ENCODE peak calls at places on chromosomes 2 and 18, in ten cellular contexts. V is AG10803, Q is GM23338, B is GM12892, W is ovary, T is heart left ventricle, H is HEK293T, I is D721Med, N is Panc1, A is fibroblast of lung. J is an unnamed sample.

GRCh38 chr18:26568926-26569700 is 20.8 kb upstream of the KCTD1 start:
- DNase-seq in V (no peak), Q (no peak), B (no peak), W (no peak), T (no peak), H (no peak), I (no peak), N (no peak), A (no peak), J (no peak)

GRCh38 chr18:47809420-47809819 is 121.0 kb downstream of the SMAD2 start:
- DNase-seq in V (no peak), Q (no peak), B (no peak), W (no peak), T (no peak), H (no peak), I (no peak), N (no peak), A (no peak), J (no peak)

GRCh38 chr2:159713691-159714585 is 1.6 kb downstream of the MARCHF7 start:
- DNase-seq in V (peak; percentile 47), Q (no peak), B (no peak), W (no peak), T (no peak), H (no peak), I (no peak), N (no peak), A (peak; percentile 87), J (no peak)

GRCh38 chr2:226717719-226718118 is 81.9 kb downstream of the IRS1 start:
- DNase-seq in V (no peak), Q (no peak), B (no peak), W (no peak), T (no peak), H (no peak), I (no peak), N (no peak), A (no peak), J (no peak)

GRCh38 chr2:23249348-23249747 is 135.6 kb upstream of the KLHL29 start:
- DNase-seq in V (peak; percentile 47), Q (no peak), B (no peak), W (no peak), T (no peak), H (no peak), I (no peak), N (no peak), A (no peak), J (no peak)

GRCh38 chr2:48586433-48586832 is 31.2 kb upstream of the GTF2A1L start:
- DNase-seq in V (no peak), Q (no peak), B (no peak), W (no peak), T (no peak), H (no peak), I (no peak), N (no peak), A (no peak), J (no peak)

GRCh38 chr2:27956895-27957294 is 66.4 kb downstream of the BABAM2 start:
- DNase-seq in V (peak; percentile 86), Q (no peak), B (no peak), W (no peak), T (no peak), H (no peak), I (no peak), N (no peak), A (peak; percentile 78), J (no peak)

GRCh38 chr18:63090334-63090733 is 229.2 kb downstream of the BCL2 start:
- DNase-seq in V (no peak), Q (no peak), B (no peak), W (no peak), T (no peak), H (no peak), I (no peak), N (no peak), A (no peak), J (no peak)

GRCh38 chr18:68418881-68419280 is 296.0 kb downstream of the TMX3 start:
- DNase-seq in V (no peak), Q (no peak), B (no peak), W (no peak), T (no peak), H (no peak), I (no peak), N (no peak), A (peak; percentile 51), J (no peak)

GRCh38 chr2:62304429-62305417 is 108.8 kb downstream of the B3GNT2 start:
- DNase-seq in V (peak; percentile 50), Q (peak; percentile 49), B (no peak), W (peak; percentile 70), T (peak; percentile 67), H (no peak), I (no peak), N (no peak), A (peak; percentile 86), J (peak; percentile 86)

GRCh38 chr2:120820885-120821279 is 85.2 kb downstream of the GLI2 start:
- DNase-seq in V (peak; percentile 81), Q (no peak), B (no peak), W (peak; percentile 54), T (peak; percentile 23), H (no peak), I (no peak), N (no peak), A (peak; percentile 75), J (no peak)

J was measured in RCC 7860.